ENCODE peak calls at places on chromosomes 6 and 20, in four cellular contexts. One of them, this sample, is unnamed.

GRCh38 chr6:106247733-106248132 is 77.8 kb downstream of the ATG5 start:
- DNase-seq in fibroblast of pulmonary artery: no peak
- DNase-seq in epithelial cell of esophagus: no peak
- DNase-seq in fibroblast of lung: no peak
- DNase-seq in this sample: no peak

GRCh38 chr6:11264100-11264499 is 31.6 kb upstream of the NEDD9 start:
- DNase-seq in fibroblast of pulmonary artery: no peak
- DNase-seq in epithelial cell of esophagus: no peak
- DNase-seq in fibroblast of lung: no peak
- DNase-seq in this sample: no peak

GRCh38 chr20:58557713-58558335 is 42.6 kb upstream of the APCDD1L start:
- DNase-seq in fibroblast of pulmonary artery: no peak
- DNase-seq in epithelial cell of esophagus: no peak
- DNase-seq in fibroblast of lung: no peak
- DNase-seq in this sample: peak

GRCh38 chr6:12381587-12381986 is 91.4 kb downstream of the EDN1 start:
- DNase-seq in fibroblast of pulmonary artery: no peak
- DNase-seq in epithelial cell of esophagus: peak
- DNase-seq in fibroblast of lung: peak
- DNase-seq in this sample: no peak

GRCh38 chr6:163419413-163420314 is 5.1 kb downstream of the QKI start:
- DNase-seq in fibroblast of pulmonary artery: peak
- DNase-seq in epithelial cell of esophagus: no peak
- DNase-seq in fibroblast of lung: peak
- DNase-seq in this sample: no peak

GRCh38 chr6:141426400-141426980 is 706.2 kb upstream of the GJE1 start:
- DNase-seq in fibroblast of pulmonary artery: no peak
- DNase-seq in epithelial cell of esophagus: no peak
- DNase-seq in fibroblast of lung: peak
- DNase-seq in this sample: no peak

GRCh38 chr6:150373260-150373701 is 4.5 kb downstream of the IYD start:
- DNase-seq in fibroblast of pulmonary artery: peak
- DNase-seq in epithelial cell of esophagus: peak
- DNase-seq in fibroblast of lung: peak
- DNase-seq in this sample: no peak

GRCh38 chr6:116008470-116009229 is 52.0 kb downstream of the FRK start:
- DNase-seq in fibroblast of pulmonary artery: peak
- DNase-seq in epithelial cell of esophagus: peak
- DNase-seq in fibroblast of lung: peak
- DNase-seq in this sample: no peak

DNA sequence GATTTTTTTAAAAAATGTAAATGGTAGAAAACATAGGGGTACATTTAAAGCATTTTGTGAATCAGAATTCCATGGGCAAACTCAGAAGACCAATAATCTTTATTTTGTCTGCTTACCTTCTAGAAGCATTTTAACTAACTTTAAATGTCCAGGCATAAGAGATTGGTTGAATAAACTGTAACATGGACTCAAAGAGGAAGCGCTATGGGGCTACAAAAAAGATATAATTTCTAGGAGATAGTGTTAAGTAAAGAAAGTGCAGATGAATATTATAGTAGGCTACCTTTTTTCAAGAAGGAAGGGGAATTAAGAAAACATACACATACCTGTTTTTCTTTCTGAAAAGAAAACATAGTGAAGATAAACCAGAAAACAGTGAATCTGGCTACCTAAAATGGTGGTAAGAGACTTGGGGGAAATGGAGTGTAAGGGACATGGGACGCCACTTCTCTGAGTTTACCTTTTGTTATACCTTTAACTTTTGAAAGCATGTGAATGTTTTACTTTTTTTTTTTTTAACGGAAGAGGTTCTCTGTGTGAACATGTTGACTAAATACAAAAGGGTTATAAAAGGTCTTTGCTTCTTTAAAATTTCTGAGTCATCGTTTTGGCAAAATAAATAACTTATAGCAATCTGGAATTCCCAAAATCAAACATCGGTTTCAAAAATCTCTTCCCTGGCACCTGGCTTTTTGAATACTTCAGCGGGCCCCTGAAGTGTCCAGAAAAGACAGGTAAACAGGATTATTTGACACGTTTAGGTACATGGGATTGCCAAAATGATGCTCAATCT is 133.4 kb downstream of the OR2B2 start:
- DNase-seq in fibroblast of pulmonary artery: no peak
- DNase-seq in epithelial cell of esophagus: no peak
- DNase-seq in fibroblast of lung: no peak
- DNase-seq in this sample: no peak
- H3K4me3 ChIP-seq in fibroblast of pulmonary artery: no peak
- H3K4me3 ChIP-seq in epithelial cell of esophagus: no peak
- H3K4me3 ChIP-seq in fibroblast of lung: no peak
- H3K4me3 ChIP-seq in this sample: no peak

GRCh38 chr20:62918830-62919229 is 7.5 kb downstream of the DIDO1 start:
- DNase-seq in fibroblast of pulmonary artery: no peak
- DNase-seq in epithelial cell of esophagus: no peak
- DNase-seq in fibroblast of lung: no peak
- DNase-seq in this sample: peak

GRCh38 chr20:62920039-62920645 is 6.2 kb downstream of the DIDO1 start:
- DNase-seq in fibroblast of pulmonary artery: no peak
- DNase-seq in epithelial cell of esophagus: no peak
- DNase-seq in fibroblast of lung: no peak
- DNase-seq in this sample: peak

GRCh38 chr20:62916703-62917476 is 9.4 kb downstream of the DIDO1 start:
- DNase-seq in fibroblast of pulmonary artery: no peak
- DNase-seq in epithelial cell of esophagus: no peak
- DNase-seq in fibroblast of lung: no peak
- DNase-seq in this sample: peak

GRCh38 chr20:62918137-62918536 is 8.2 kb downstream of the DIDO1 start:
- DNase-seq in fibroblast of pulmonary artery: no peak
- DNase-seq in epithelial cell of esophagus: no peak
- DNase-seq in fibroblast of lung: no peak
- DNase-seq in this sample: no peak

DNA sequence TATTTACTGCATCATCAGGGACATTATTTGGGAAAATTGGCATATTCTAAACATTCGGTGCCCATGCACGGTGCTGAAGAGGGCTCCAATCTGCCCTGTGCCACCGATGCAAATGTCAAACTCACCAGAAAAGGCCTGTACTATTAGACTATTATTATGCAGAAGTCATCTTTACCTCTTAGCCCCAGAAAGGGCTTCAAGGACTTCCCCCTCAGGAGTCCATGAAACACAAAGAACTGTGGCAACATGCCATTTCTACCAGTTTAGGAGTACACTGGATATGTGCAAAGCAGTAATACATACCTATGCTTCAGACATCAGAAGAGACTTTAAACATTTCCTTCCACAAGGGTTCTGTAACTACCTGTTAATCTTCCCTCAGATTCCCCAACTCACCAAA is 8.6 kb downstream of the DIDO1 start:
- DNase-seq in fibroblast of pulmonary artery: no peak
- DNase-seq in epithelial cell of esophagus: no peak
- DNase-seq in fibroblast of lung: no peak
- DNase-seq in this sample: no peak
- H3K4me3 ChIP-seq in fibroblast of pulmonary artery: no peak
- H3K4me3 ChIP-seq in epithelial cell of esophagus: no peak
- H3K4me3 ChIP-seq in fibroblast of lung: no peak
- H3K4me3 ChIP-seq in this sample: no peak

GRCh38 chr20:44204156-44204831 is 6.3 kb downstream of the OSER1 start:
- DNase-seq in fibroblast of pulmonary artery: peak
- DNase-seq in epithelial cell of esophagus: peak
- DNase-seq in fibroblast of lung: peak
- DNase-seq in this sample: peak
- H3K4me3 ChIP-seq in fibroblast of pulmonary artery: no peak
- H3K4me3 ChIP-seq in epithelial cell of esophagus: peak
- H3K4me3 ChIP-seq in fibroblast of lung: no peak
- H3K4me3 ChIP-seq in this sample: no peak

GRCh38 chr6:33299237-33299944 is 649 bp upstream of the RGL2 start:
- DNase-seq in fibroblast of pulmonary artery: peak
- DNase-seq in epithelial cell of esophagus: peak
- DNase-seq in fibroblast of lung: peak
- DNase-seq in this sample: no peak
- H3K4me3 ChIP-seq in fibroblast of pulmonary artery: peak
- H3K4me3 ChIP-seq in epithelial cell of esophagus: peak
- H3K4me3 ChIP-seq in fibroblast of lung: peak
- H3K4me3 ChIP-seq in this sample: peak

GRCh38 chr20:32188376-32189122 is 19.0 kb downstream of the PLAGL2 start:
- DNase-seq in fibroblast of pulmonary artery: no peak
- DNase-seq in epithelial cell of esophagus: no peak
- DNase-seq in fibroblast of lung: no peak
- DNase-seq in this sample: peak

GRCh38 chr20:32191422-32191821 is 16.1 kb downstream of the PLAGL2 start:
- DNase-seq in fibroblast of pulmonary artery: no peak
- DNase-seq in epithelial cell of esophagus: no peak
- DNase-seq in fibroblast of lung: no peak
- DNase-seq in this sample: peak

GRCh38 chr20:32190608-32191415 is 16.7 kb downstream of the PLAGL2 start:
- DNase-seq in fibroblast of pulmonary artery: no peak
- DNase-seq in epithelial cell of esophagus: no peak
- DNase-seq in fibroblast of lung: no peak
- DNase-seq in this sample: peak

GRCh38 chr20:32189691-32190607 is 17.6 kb downstream of the PLAGL2 start:
- DNase-seq in fibroblast of pulmonary artery: no peak
- DNase-seq in epithelial cell of esophagus: peak
- DNase-seq in fibroblast of lung: peak
- DNase-seq in this sample: peak

DNA sequence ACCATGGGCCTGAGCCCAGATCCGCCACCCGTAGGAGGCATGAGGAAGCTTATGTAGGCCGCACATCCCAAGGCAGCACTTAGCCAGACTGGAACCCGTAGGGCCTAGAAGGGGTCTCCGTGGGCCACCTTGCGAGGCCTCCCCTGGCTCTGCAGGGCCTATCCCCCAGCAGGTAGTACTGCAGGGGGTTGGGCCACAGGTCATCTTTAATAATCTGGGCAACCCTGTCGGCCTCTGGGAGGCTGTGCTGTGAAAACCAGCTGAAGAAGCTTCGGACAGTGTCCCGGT is 18.5 kb downstream of the PLAGL2 start:
- DNase-seq in fibroblast of pulmonary artery: no peak
- DNase-seq in epithelial cell of esophagus: no peak
- DNase-seq in fibroblast of lung: no peak
- DNase-seq in this sample: no peak
- H3K4me3 ChIP-seq in fibroblast of pulmonary artery: no peak
- H3K4me3 ChIP-seq in epithelial cell of esophagus: no peak
- H3K4me3 ChIP-seq in fibroblast of lung: no peak
- H3K4me3 ChIP-seq in this sample: no peak

DNA sequence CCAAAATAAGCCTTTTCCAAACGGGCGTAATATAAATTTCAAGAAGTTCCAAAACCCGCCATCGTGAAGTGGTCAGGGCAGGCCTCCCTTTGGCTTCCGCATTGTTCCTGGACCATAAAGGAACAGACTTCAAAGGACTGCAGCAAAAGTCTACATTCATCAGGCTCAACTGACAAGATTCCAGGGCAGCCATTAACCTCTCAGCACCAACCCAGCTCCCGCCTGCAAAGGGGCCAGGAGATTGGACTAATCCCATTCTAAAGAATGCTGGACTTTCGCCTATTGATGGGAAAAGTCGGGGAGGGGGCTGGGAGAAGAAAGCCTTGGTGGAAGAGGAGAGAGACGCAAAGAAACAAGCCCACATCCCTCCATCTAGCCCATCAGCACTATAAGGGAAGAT is 18.1 kb downstream of the JAG1 start:
- DNase-seq in fibroblast of pulmonary artery: no peak
- DNase-seq in epithelial cell of esophagus: no peak
- DNase-seq in fibroblast of lung: no peak
- DNase-seq in this sample: no peak
- H3K4me3 ChIP-seq in fibroblast of pulmonary artery: no peak
- H3K4me3 ChIP-seq in epithelial cell of esophagus: no peak
- H3K4me3 ChIP-seq in fibroblast of lung: no peak
- H3K4me3 ChIP-seq in this sample: no peak

DNA sequence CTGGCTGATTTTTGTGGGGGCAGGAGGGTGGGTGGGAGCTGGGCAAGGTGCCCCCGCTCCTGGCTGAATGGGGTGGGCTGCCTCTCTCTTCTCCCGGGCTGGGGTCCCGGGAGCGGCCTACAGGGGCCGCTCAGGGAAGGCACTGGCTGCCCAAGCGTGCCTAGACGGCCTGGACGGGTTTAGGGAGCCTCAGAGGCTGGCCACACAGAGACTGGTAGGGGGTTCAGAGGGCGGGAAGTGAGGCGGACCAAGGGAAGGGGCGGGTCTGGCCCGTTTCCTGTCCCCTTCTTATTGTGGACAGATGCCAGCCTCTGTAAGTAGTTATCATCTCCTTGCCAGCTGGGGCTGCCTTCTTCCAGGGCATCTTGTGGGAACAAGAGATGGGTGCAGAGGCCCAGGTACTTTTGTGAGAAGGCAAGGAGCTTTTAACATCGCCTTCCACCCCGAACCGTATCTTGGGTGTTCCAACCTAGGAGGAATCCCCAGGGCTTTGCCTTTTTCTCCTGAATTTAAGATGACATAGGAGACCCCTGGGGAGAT is 437 bp downstream of the CD40 start:
- DNase-seq in fibroblast of pulmonary artery: no peak
- DNase-seq in epithelial cell of esophagus: no peak
- DNase-seq in fibroblast of lung: no peak
- DNase-seq in this sample: peak
- H3K4me3 ChIP-seq in fibroblast of pulmonary artery: peak
- H3K4me3 ChIP-seq in epithelial cell of esophagus: peak
- H3K4me3 ChIP-seq in fibroblast of lung: no peak
- H3K4me3 ChIP-seq in this sample: peak

DNA sequence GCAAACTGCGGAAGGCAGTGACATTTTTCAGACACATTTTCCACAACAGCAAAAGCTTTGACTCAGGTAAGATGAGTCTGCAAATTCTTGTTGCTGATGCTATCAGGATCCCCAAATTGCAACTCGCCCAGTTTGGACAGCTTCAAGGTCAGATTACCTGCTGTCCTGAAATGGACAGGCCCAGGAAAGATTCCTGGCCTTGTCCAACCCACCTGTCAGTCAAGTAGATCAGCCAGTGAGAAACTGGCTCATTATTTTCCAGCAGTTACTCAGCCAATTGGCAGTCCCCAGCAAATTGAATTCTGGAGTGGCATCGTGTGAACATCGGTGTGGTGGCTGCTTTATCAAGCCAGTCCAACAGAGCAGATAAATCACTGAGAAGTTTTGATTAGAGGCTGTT is 84.5 kb upstream of the SNAP25 start:
- DNase-seq in fibroblast of pulmonary artery: no peak
- DNase-seq in epithelial cell of esophagus: no peak
- DNase-seq in fibroblast of lung: no peak
- DNase-seq in this sample: no peak
- H3K4me3 ChIP-seq in fibroblast of pulmonary artery: no peak
- H3K4me3 ChIP-seq in epithelial cell of esophagus: no peak
- H3K4me3 ChIP-seq in fibroblast of lung: no peak
- H3K4me3 ChIP-seq in this sample: no peak

GRCh38 chr6:43284986-43285385 is 13.1 kb upstream of the SLC22A7 start:
- DNase-seq in fibroblast of pulmonary artery: no peak
- DNase-seq in epithelial cell of esophagus: no peak
- DNase-seq in fibroblast of lung: no peak
- DNase-seq in this sample: no peak
- H3K4me3 ChIP-seq in fibroblast of pulmonary artery: no peak
- H3K4me3 ChIP-seq in epithelial cell of esophagus: no peak
- H3K4me3 ChIP-seq in fibroblast of lung: no peak
- H3K4me3 ChIP-seq in this sample: no peak